ENCODE peak calls at places on chromosomes 16 and 17, in eight cellular contexts. O is coronary artery, L is NCI-H2081, F is lower leg skin, C is uterus, J is GM06990, G is heart right ventricle, P is cardiac fibroblast. V is an unnamed sample.

GRCh38 chr17:15740570-15741120 is 8.6 kb downstream of the TBC1D26 start:
- DNase-seq in O (no peak), L (no peak), F (no peak), C (no peak), J (no peak), G (no peak), P (no peak), V (no peak)

GRCh38 chr16:83626676-83627075 is 181.1 kb upstream of the HSBP1 start:
- DNase-seq in O (no peak), L (no peak), F (no peak), C (no peak), J (no peak), G (no peak), P (no peak), V (no peak)

GRCh38 chr17:1882836-1883235 is 53.0 kb downstream of the RPA1 start:
- DNase-seq in O (no peak), L (peak), F (no peak), C (no peak), J (no peak), G (no peak), P (peak), V (no peak)

GRCh38 chr17:37393352-37393751 is 13.3 kb downstream of the ACACA start:
- DNase-seq in O (no peak), L (no peak), F (no peak), C (no peak), J (no peak), G (no peak), P (no peak), V (no peak)

GRCh38 chr16:87607223-87607622 is 4.9 kb downstream of the JPH3 start:
- DNase-seq in O (no peak), L (no peak), F (no peak), C (no peak), J (no peak), G (no peak), P (no peak), V (no peak)

GRCh38 chr17:42526031-42526444 is 10.0 kb upstream of the NAGLU start:
- DNase-seq in O (peak), L (no peak), F (no peak), C (no peak), J (no peak), G (no peak), P (peak), V (peak)

GRCh38 chr16:86631441-86631840 is 53.1 kb downstream of the FOXL1 start:
- DNase-seq in O (no peak), L (no peak), F (no peak), C (no peak), J (no peak), G (no peak), P (peak), V (no peak)

GRCh38 chr16:52068447-52069074 is 478.4 kb downstream of the TOX3 start:
- DNase-seq in O (no peak), L (peak), F (no peak), C (no peak), J (no peak), G (no peak), P (peak), V (no peak)

GRCh38 chr17:7308625-7309433 is 1.4 kb downstream of the EIF5A start:
- DNase-seq in O (peak), L (peak), F (peak), C (peak), J (peak), G (no peak), P (peak), V (peak)

GRCh38 chr16:67726106-67727034 is 7.3 kb upstream of the GFOD2 start:
- DNase-seq in O (no peak), L (no peak), F (no peak), C (no peak), J (no peak), G (no peak), P (no peak), V (no peak)

GRCh38 chr16:69012906-69013305 is 92.5 kb upstream of the HAS3 start:
- DNase-seq in O (no peak), L (no peak), F (no peak), C (no peak), J (no peak), G (no peak), P (no peak), V (no peak)

GRCh38 chr16:10385725-10386516 is at the start of gene ATF7IP2:
- DNase-seq in O (peak), L (no peak), F (peak), C (peak), J (peak), G (peak), P (peak), V (peak)

GRCh38 chr16:12729448-12729847 is 74.2 kb downstream of the CPPED1 start:
- DNase-seq in O (no peak), L (no peak), F (no peak), C (no peak), J (no peak), G (no peak), P (peak), V (no peak)

GRCh38 chr16:74607967-74608356 is 1.0 kb upstream of the GLG1 start:
- DNase-seq in O (no peak), L (no peak), F (no peak), C (no peak), J (no peak), G (no peak), P (no peak), V (no peak)

GRCh38 chr17:82238562-82239201 is 9.8 kb downstream of the SLC16A3 start:
- DNase-seq in O (peak), L (peak), F (peak), C (peak), J (peak), G (peak), P (peak), V (peak)

GRCh38 chr17:31226950-31227349 is 70.1 kb downstream of the OMG start:
- DNase-seq in O (no peak), L (no peak), F (no peak), C (no peak), J (no peak), G (no peak), P (no peak), V (no peak)

GRCh38 chr17:77724876-77725615 is 233.5 kb upstream of the TNRC6C start:
- DNase-seq in O (peak), L (peak), F (no peak), C (no peak), J (peak), G (no peak), P (no peak), V (no peak)

GRCh38 chr17:41910701-41911391 is 7.9 kb downstream of the ACLY start:
- DNase-seq in O (no peak), L (no peak), F (no peak), C (no peak), J (no peak), G (no peak), P (peak), V (no peak)

GRCh38 chr17:2957631-2958286 is 105.6 kb downstream of the OR1D5 start:
- DNase-seq in O (no peak), L (no peak), F (no peak), C (no peak), J (no peak), G (no peak), P (peak), V (no peak)